ENCODE peak calls at places on chromosomes 5 and 9, in seven cellular contexts. One of them, this sample, is unnamed.

GRCh38 chr5:27240791-27241190 is 202.4 kb upstream of the CDH9 start:
- DNase-seq in lower leg skin: no peak
- DNase-seq in fibroblast of mammary gland: no peak
- DNase-seq in fibroblast of the aortic adventitia: no peak
- DNase-seq in AG09319: no peak
- DNase-seq in GM10248: no peak
- DNase-seq in nephron progenitor cell: no peak
- DNase-seq in this sample: no peak

GRCh38 chr9:16321461-16322119 is 548.9 kb downstream of the BNC2 start:
- DNase-seq in fibroblast of mammary gland: peak
- DNase-seq in GM10248: no peak
- DNase-seq in lower leg skin: peak
- DNase-seq in fibroblast of the aortic adventitia: peak
- DNase-seq in AG09319: no peak
- DNase-seq in nephron progenitor cell: no peak
- DNase-seq in this sample: no peak

GRCh38 chr9:85508616-85509015 is 233.1 kb downstream of the AGTPBP1 start:
- DNase-seq in fibroblast of the aortic adventitia: no peak
- DNase-seq in GM10248: no peak
- DNase-seq in nephron progenitor cell: no peak
- DNase-seq in fibroblast of mammary gland: no peak
- DNase-seq in lower leg skin: no peak
- DNase-seq in AG09319: no peak
- DNase-seq in this sample: no peak

GRCh38 chr5:32426440-32427151 is 17.9 kb downstream of the ZFR start:
- DNase-seq in fibroblast of the aortic adventitia: no peak
- DNase-seq in GM10248: no peak
- DNase-seq in nephron progenitor cell: no peak
- DNase-seq in fibroblast of mammary gland: no peak
- DNase-seq in lower leg skin: no peak
- DNase-seq in AG09319: no peak
- DNase-seq in this sample: no peak

GRCh38 chr9:128011071-128011817 is 30.5 kb upstream of the EEIG1 start:
- DNase-seq in AG09319: no peak
- DNase-seq in nephron progenitor cell: no peak
- DNase-seq in lower leg skin: no peak
- DNase-seq in fibroblast of mammary gland: no peak
- DNase-seq in fibroblast of the aortic adventitia: no peak
- DNase-seq in GM10248: no peak
- DNase-seq in this sample: no peak

GRCh38 chr9:98742325-98743280 is 33.9 kb upstream of the GABBR2 start:
- DNase-seq in nephron progenitor cell: no peak
- DNase-seq in fibroblast of mammary gland: peak
- DNase-seq in GM10248: no peak
- DNase-seq in fibroblast of the aortic adventitia: peak
- DNase-seq in AG09319: no peak
- DNase-seq in lower leg skin: no peak
- DNase-seq in this sample: no peak

GRCh38 chr5:171945476-171945875 is 61.0 kb downstream of the FBXW11 start:
- DNase-seq in GM10248: no peak
- DNase-seq in AG09319: no peak
- DNase-seq in lower leg skin: no peak
- DNase-seq in nephron progenitor cell: no peak
- DNase-seq in fibroblast of mammary gland: no peak
- DNase-seq in fibroblast of the aortic adventitia: no peak
- DNase-seq in this sample: no peak

GRCh38 chr5:34854459-34855174 is 15.7 kb downstream of the TTC23L start:
- DNase-seq in fibroblast of the aortic adventitia: no peak
- DNase-seq in GM10248: peak
- DNase-seq in AG09319: no peak
- DNase-seq in fibroblast of mammary gland: no peak
- DNase-seq in nephron progenitor cell: no peak
- DNase-seq in lower leg skin: no peak
- DNase-seq in this sample: no peak

GRCh38 chr9:120486347-120486746 is 93.6 kb downstream of the CDK5RAP2 start:
- DNase-seq in nephron progenitor cell: no peak
- DNase-seq in GM10248: no peak
- DNase-seq in lower leg skin: no peak
- DNase-seq in AG09319: peak
- DNase-seq in fibroblast of the aortic adventitia: no peak
- DNase-seq in fibroblast of mammary gland: peak
- DNase-seq in this sample: no peak

GRCh38 chr9:134298000-134298399 is 28.3 kb upstream of the RXRA start:
- DNase-seq in fibroblast of the aortic adventitia: no peak
- DNase-seq in lower leg skin: no peak
- DNase-seq in GM10248: no peak
- DNase-seq in AG09319: no peak
- DNase-seq in fibroblast of mammary gland: no peak
- DNase-seq in nephron progenitor cell: no peak
- DNase-seq in this sample: no peak

GRCh38 chr5:172559004-172559932 is 81.8 kb upstream of the NEURL1B start:
- DNase-seq in fibroblast of mammary gland: peak
- DNase-seq in lower leg skin: no peak
- DNase-seq in AG09319: peak
- DNase-seq in fibroblast of the aortic adventitia: peak
- DNase-seq in GM10248: no peak
- DNase-seq in nephron progenitor cell: peak
- DNase-seq in this sample: peak

GRCh38 chr9:72997387-72997995 is 44.6 kb upstream of the ALDH1A1 start:
- DNase-seq in GM10248: no peak
- DNase-seq in fibroblast of mammary gland: no peak
- DNase-seq in lower leg skin: no peak
- DNase-seq in nephron progenitor cell: no peak
- DNase-seq in AG09319: no peak
- DNase-seq in fibroblast of the aortic adventitia: no peak
- DNase-seq in this sample: no peak

GRCh38 chr9:107307331-107307730 is 24.3 kb downstream of the RAD23B start:
- DNase-seq in lower leg skin: no peak
- DNase-seq in AG09319: no peak
- DNase-seq in fibroblast of mammary gland: no peak
- DNase-seq in GM10248: no peak
- DNase-seq in fibroblast of the aortic adventitia: no peak
- DNase-seq in nephron progenitor cell: no peak
- DNase-seq in this sample: no peak

GRCh38 chr9:127561491-127562270 is 50.4 kb upstream of the STXBP1 start:
- DNase-seq in GM10248: no peak
- DNase-seq in fibroblast of mammary gland: peak
- DNase-seq in lower leg skin: peak
- DNase-seq in fibroblast of the aortic adventitia: peak
- DNase-seq in nephron progenitor cell: peak
- DNase-seq in AG09319: peak
- DNase-seq in this sample: peak

GRCh38 chr9:108562176-108562575 is 293.6 kb downstream of the ACTL7B start:
- DNase-seq in fibroblast of mammary gland: no peak
- DNase-seq in lower leg skin: peak
- DNase-seq in nephron progenitor cell: no peak
- DNase-seq in AG09319: no peak
- DNase-seq in GM10248: no peak
- DNase-seq in fibroblast of the aortic adventitia: peak
- DNase-seq in this sample: no peak

GRCh38 chr5:91332267-91333044 is 50.7 kb downstream of the ARRDC3 start:
- DNase-seq in AG09319: no peak
- DNase-seq in nephron progenitor cell: no peak
- DNase-seq in fibroblast of mammary gland: peak
- DNase-seq in lower leg skin: no peak
- DNase-seq in fibroblast of the aortic adventitia: peak
- DNase-seq in GM10248: no peak
- DNase-seq in this sample: no peak

GRCh38 chr9:36985061-36985768 is 48.9 kb downstream of the PAX5 start:
- DNase-seq in AG09319: no peak
- DNase-seq in fibroblast of mammary gland: no peak
- DNase-seq in lower leg skin: no peak
- DNase-seq in fibroblast of the aortic adventitia: no peak
- DNase-seq in GM10248: no peak
- DNase-seq in nephron progenitor cell: no peak
- DNase-seq in this sample: no peak

GRCh38 chr5:89041249-89041808 is 158.3 kb upstream of the MEF2C start:
- DNase-seq in fibroblast of the aortic adventitia: no peak
- DNase-seq in GM10248: no peak
- DNase-seq in lower leg skin: no peak
- DNase-seq in fibroblast of mammary gland: no peak
- DNase-seq in AG09319: no peak
- DNase-seq in nephron progenitor cell: no peak
- DNase-seq in this sample: no peak

GRCh38 chr5:65034029-65034781 is 265.5 kb downstream of the CWC27 start:
- DNase-seq in nephron progenitor cell: no peak
- DNase-seq in GM10248: no peak
- DNase-seq in lower leg skin: no peak
- DNase-seq in AG09319: no peak
- DNase-seq in fibroblast of the aortic adventitia: peak
- DNase-seq in fibroblast of mammary gland: peak
- DNase-seq in this sample: no peak

GRCh38 chr5:138911441-138911840 is 36.3 kb upstream of the LRRTM2 start:
- DNase-seq in GM10248: no peak
- DNase-seq in fibroblast of mammary gland: no peak
- DNase-seq in AG09319: no peak
- DNase-seq in lower leg skin: no peak
- DNase-seq in fibroblast of the aortic adventitia: peak
- DNase-seq in nephron progenitor cell: no peak
- DNase-seq in this sample: no peak

GRCh38 chr5:180343846-180344327 is 9.2 kb downstream of the GFPT2 start:
- DNase-seq in fibroblast of the aortic adventitia: peak
- DNase-seq in AG09319: no peak
- DNase-seq in GM10248: no peak
- DNase-seq in fibroblast of mammary gland: peak
- DNase-seq in lower leg skin: no peak
- DNase-seq in nephron progenitor cell: no peak
- DNase-seq in this sample: no peak

GRCh38 chr5:137778772-137779564 is 24.8 kb upstream of the HNRNPA0 start:
- DNase-seq in fibroblast of mammary gland: peak
- DNase-seq in AG09319: peak
- DNase-seq in GM10248: peak
- DNase-seq in lower leg skin: no peak
- DNase-seq in nephron progenitor cell: no peak
- DNase-seq in fibroblast of the aortic adventitia: peak
- DNase-seq in this sample: no peak

GRCh38 chr9:92332577-92333287 is 7.0 kb downstream of the CENPP start:
- DNase-seq in GM10248: no peak
- DNase-seq in fibroblast of the aortic adventitia: peak
- DNase-seq in lower leg skin: no peak
- DNase-seq in nephron progenitor cell: no peak
- DNase-seq in fibroblast of mammary gland: peak
- DNase-seq in AG09319: no peak
- DNase-seq in this sample: no peak

GRCh38 chr5:67347821-67348220 is 151.2 kb upstream of the CD180 start:
- DNase-seq in GM10248: no peak
- DNase-seq in AG09319: no peak
- DNase-seq in fibroblast of the aortic adventitia: no peak
- DNase-seq in nephron progenitor cell: no peak
- DNase-seq in fibroblast of mammary gland: no peak
- DNase-seq in lower leg skin: no peak
- DNase-seq in this sample: no peak

GRCh38 chr5:67353500-67353931 is 156.9 kb upstream of the CD180 start:
- DNase-seq in nephron progenitor cell: no peak
- DNase-seq in fibroblast of the aortic adventitia: no peak
- DNase-seq in GM10248: no peak
- DNase-seq in fibroblast of mammary gland: peak
- DNase-seq in lower leg skin: no peak
- DNase-seq in AG09319: no peak
- DNase-seq in this sample: no peak

GRCh38 chr5:67350185-67350584 is 153.6 kb upstream of the CD180 start:
- DNase-seq in GM10248: no peak
- DNase-seq in fibroblast of mammary gland: no peak
- DNase-seq in lower leg skin: no peak
- DNase-seq in nephron progenitor cell: no peak
- DNase-seq in fibroblast of the aortic adventitia: no peak
- DNase-seq in AG09319: no peak
- DNase-seq in this sample: no peak

GRCh38 chr5:67354051-67354450 is 157.5 kb upstream of the CD180 start:
- DNase-seq in fibroblast of mammary gland: no peak
- DNase-seq in lower leg skin: no peak
- DNase-seq in fibroblast of the aortic adventitia: no peak
- DNase-seq in AG09319: no peak
- DNase-seq in GM10248: no peak
- DNase-seq in nephron progenitor cell: no peak
- DNase-seq in this sample: no peak

GRCh38 chr5:67350600-67351315 is 154.2 kb upstream of the CD180 start:
- DNase-seq in lower leg skin: no peak
- DNase-seq in AG09319: no peak
- DNase-seq in GM10248: no peak
- DNase-seq in fibroblast of the aortic adventitia: no peak
- DNase-seq in nephron progenitor cell: no peak
- DNase-seq in fibroblast of mammary gland: peak
- DNase-seq in this sample: no peak
- TF ChIP-seq CTCF in lower leg skin: no peak
- TF ChIP-seq CTCF in AG09319: no peak
- TF ChIP-seq CTCF in GM10248: no peak
- TF ChIP-seq CTCF in fibroblast of the aortic adventitia: no peak
- TF ChIP-seq CTCF in nephron progenitor cell: no peak
- TF ChIP-seq CTCF in fibroblast of mammary gland: no peak
- TF ChIP-seq CTCF in this sample: no peak

GRCh38 chr5:17665836-17666235 is 31.6 kb downstream of the TAF11L14 start:
- DNase-seq in nephron progenitor cell: no peak
- DNase-seq in fibroblast of the aortic adventitia: no peak
- DNase-seq in AG09319: no peak
- DNase-seq in lower leg skin: no peak
- DNase-seq in GM10248: no peak
- DNase-seq in fibroblast of mammary gland: no peak
- DNase-seq in this sample: no peak

GRCh38 chr5:17666726-17667235 is 32.5 kb downstream of the TAF11L14 start:
- DNase-seq in AG09319: no peak
- DNase-seq in GM10248: no peak
- DNase-seq in nephron progenitor cell: no peak
- DNase-seq in fibroblast of mammary gland: no peak
- DNase-seq in lower leg skin: no peak
- DNase-seq in fibroblast of the aortic adventitia: no peak
- DNase-seq in this sample: no peak

DNA sequence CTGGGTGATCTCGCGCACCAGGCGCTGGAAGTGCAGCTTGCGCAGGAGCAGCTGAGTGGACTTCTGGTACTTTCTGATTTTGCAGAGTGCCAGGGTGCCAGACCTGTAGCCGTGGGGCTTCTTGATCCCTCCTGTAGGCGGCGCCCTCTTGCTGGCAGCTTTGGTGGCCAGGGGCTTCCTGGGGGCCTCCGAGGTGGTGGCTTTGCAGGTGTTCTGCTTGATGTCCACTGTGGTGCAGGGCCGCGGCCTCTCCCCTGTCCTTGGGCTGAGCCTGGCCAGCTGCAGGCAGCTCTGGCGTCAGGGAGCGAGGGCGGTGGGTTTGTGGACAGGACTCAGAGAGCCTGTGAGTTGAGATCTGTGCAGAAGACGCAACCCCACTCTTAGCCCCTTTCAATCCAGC is 36.1 kb downstream of the TAF11L14 start:
- DNase-seq in AG09319: no peak
- DNase-seq in GM10248: no peak
- DNase-seq in fibroblast of the aortic adventitia: no peak
- DNase-seq in lower leg skin: no peak
- DNase-seq in fibroblast of mammary gland: no peak
- DNase-seq in nephron progenitor cell: no peak
- DNase-seq in this sample: no peak
- TF ChIP-seq CTCF in AG09319: no peak
- TF ChIP-seq CTCF in GM10248: no peak
- TF ChIP-seq CTCF in fibroblast of the aortic adventitia: no peak
- TF ChIP-seq CTCF in lower leg skin: no peak
- TF ChIP-seq CTCF in fibroblast of mammary gland: no peak
- TF ChIP-seq CTCF in nephron progenitor cell: no peak
- TF ChIP-seq CTCF in this sample: no peak

GRCh38 chr5:110727025-110727314 is 499 bp upstream of the TMEM232 start:
- DNase-seq in GM10248: no peak
- DNase-seq in fibroblast of mammary gland: peak
- DNase-seq in lower leg skin: no peak
- DNase-seq in nephron progenitor cell: no peak
- DNase-seq in fibroblast of the aortic adventitia: no peak
- DNase-seq in AG09319: no peak
- DNase-seq in this sample: no peak
- TF ChIP-seq CTCF in GM10248: peak
- TF ChIP-seq CTCF in fibroblast of mammary gland: peak
- TF ChIP-seq CTCF in lower leg skin: no peak
- TF ChIP-seq CTCF in nephron progenitor cell: no peak
- TF ChIP-seq CTCF in fibroblast of the aortic adventitia: peak
- TF ChIP-seq CTCF in AG09319: peak
- TF ChIP-seq CTCF in this sample: no peak

GRCh38 chr9:95181226-95181818 is 136.2 kb downstream of the FANCC start:
- DNase-seq in nephron progenitor cell: no peak
- DNase-seq in fibroblast of the aortic adventitia: peak
- DNase-seq in AG09319: no peak
- DNase-seq in lower leg skin: no peak
- DNase-seq in fibroblast of mammary gland: peak
- DNase-seq in GM10248: peak
- DNase-seq in this sample: no peak
- TF ChIP-seq CTCF in nephron progenitor cell: peak
- TF ChIP-seq CTCF in fibroblast of the aortic adventitia: peak
- TF ChIP-seq CTCF in AG09319: peak
- TF ChIP-seq CTCF in lower leg skin: no peak
- TF ChIP-seq CTCF in fibroblast of mammary gland: peak
- TF ChIP-seq CTCF in GM10248: peak
- TF ChIP-seq CTCF in this sample: peak